ENCODE peak calls at places on chromosomes 5 and 9, in nine cellular contexts. One of them, this sample, is unnamed.

GRCh38 chr9:131733601-131734061 is 6.2 kb downstream of the RAPGEF1 start:
- DNase-seq in cardiac muscle cell: no peak
- DNase-seq in fibroblast of lung: peak; percentile 94
- DNase-seq in transverse colon: peak; percentile 58
- DNase-seq in H9: peak; percentile 48
- DNase-seq in A549: peak; percentile 86
- DNase-seq in tibial artery: peak; percentile 72
- DNase-seq in mammary epithelial cell: peak; percentile 98
- DNase-seq in CD8-positive, alpha-beta memory T cell: peak; percentile 39
- DNase-seq in this sample: no peak

GRCh38 chr5:52708463-52708862 is 79.3 kb upstream of the ITGA1 start:
- DNase-seq in cardiac muscle cell: no peak
- DNase-seq in fibroblast of lung: no peak
- DNase-seq in transverse colon: no peak
- DNase-seq in H9: no peak
- DNase-seq in A549: no peak
- DNase-seq in tibial artery: no peak
- DNase-seq in mammary epithelial cell: no peak
- DNase-seq in CD8-positive, alpha-beta memory T cell: no peak
- DNase-seq in this sample: no peak

GRCh38 chr9:137465000-137465769 is 6.1 kb upstream of the NSMF start:
- DNase-seq in cardiac muscle cell: no peak
- DNase-seq in fibroblast of lung: no peak
- DNase-seq in transverse colon: no peak
- DNase-seq in H9: no peak
- DNase-seq in A549: no peak
- DNase-seq in tibial artery: peak; percentile 62
- DNase-seq in mammary epithelial cell: no peak
- DNase-seq in CD8-positive, alpha-beta memory T cell: no peak
- DNase-seq in this sample: no peak

GRCh38 chr5:142686968-142687367 is 1.1 kb upstream of the FGF1 start:
- DNase-seq in cardiac muscle cell: no peak
- DNase-seq in fibroblast of lung: no peak
- DNase-seq in transverse colon: no peak
- DNase-seq in H9: no peak
- DNase-seq in A549: no peak
- DNase-seq in tibial artery: no peak
- DNase-seq in mammary epithelial cell: peak; percentile 47
- DNase-seq in CD8-positive, alpha-beta memory T cell: no peak
- DNase-seq in this sample: no peak

GRCh38 chr9:113989781-113990569 is 88.1 kb downstream of the AMBP start:
- DNase-seq in cardiac muscle cell: no peak
- DNase-seq in fibroblast of lung: no peak
- DNase-seq in transverse colon: no peak
- DNase-seq in H9: no peak
- DNase-seq in A549: no peak
- DNase-seq in tibial artery: no peak
- DNase-seq in mammary epithelial cell: no peak
- DNase-seq in CD8-positive, alpha-beta memory T cell: no peak
- DNase-seq in this sample: no peak

GRCh38 chr5:38835887-38836286 is 9.9 kb upstream of the OSMR start:
- DNase-seq in cardiac muscle cell: no peak
- DNase-seq in fibroblast of lung: peak; percentile 34
- DNase-seq in transverse colon: no peak
- DNase-seq in H9: no peak
- DNase-seq in A549: no peak
- DNase-seq in tibial artery: no peak
- DNase-seq in mammary epithelial cell: no peak
- DNase-seq in CD8-positive, alpha-beta memory T cell: no peak
- DNase-seq in this sample: no peak

GRCh38 chr9:120758544-120758943 is 34.7 kb downstream of the FBXW2 start:
- DNase-seq in cardiac muscle cell: no peak
- DNase-seq in fibroblast of lung: no peak
- DNase-seq in transverse colon: no peak
- DNase-seq in H9: no peak
- DNase-seq in A549: no peak
- DNase-seq in tibial artery: no peak
- DNase-seq in mammary epithelial cell: no peak
- DNase-seq in CD8-positive, alpha-beta memory T cell: no peak
- DNase-seq in this sample: no peak

GRCh38 chr9:86099695-86100364 is 472 bp upstream of the GOLM1 start:
- DNase-seq in cardiac muscle cell: peak; percentile 49
- DNase-seq in fibroblast of lung: peak; percentile 57
- DNase-seq in transverse colon: peak; percentile 75
- DNase-seq in H9: peak; percentile 49
- DNase-seq in A549: peak; percentile 77
- DNase-seq in tibial artery: no peak
- DNase-seq in mammary epithelial cell: peak; percentile 14
- DNase-seq in CD8-positive, alpha-beta memory T cell: no peak
- DNase-seq in this sample: no peak

GRCh38 chr5:90506221-90506620 is 23.2 kb downstream of the LYSMD3 start:
- DNase-seq in cardiac muscle cell: no peak
- DNase-seq in fibroblast of lung: no peak
- DNase-seq in transverse colon: no peak
- DNase-seq in H9: no peak
- DNase-seq in A549: no peak
- DNase-seq in tibial artery: no peak
- DNase-seq in mammary epithelial cell: no peak
- DNase-seq in CD8-positive, alpha-beta memory T cell: no peak
- DNase-seq in this sample: no peak

GRCh38 chr5:170579623-170580022 is 75.8 kb downstream of the KCNIP1 start:
- DNase-seq in cardiac muscle cell: no peak
- DNase-seq in fibroblast of lung: no peak
- DNase-seq in transverse colon: no peak
- DNase-seq in H9: no peak
- DNase-seq in A549: no peak
- DNase-seq in tibial artery: no peak
- DNase-seq in mammary epithelial cell: no peak
- DNase-seq in CD8-positive, alpha-beta memory T cell: no peak
- DNase-seq in this sample: peak; percentile 32

GRCh38 chr9:132167192-132167591 is 5.3 kb downstream of the NTNG2 start:
- DNase-seq in cardiac muscle cell: no peak
- DNase-seq in fibroblast of lung: no peak
- DNase-seq in transverse colon: no peak
- DNase-seq in H9: no peak
- DNase-seq in A549: no peak
- DNase-seq in tibial artery: no peak
- DNase-seq in mammary epithelial cell: no peak
- DNase-seq in CD8-positive, alpha-beta memory T cell: no peak
- DNase-seq in this sample: no peak

GRCh38 chr9:104091708-104092107 is 2.4 kb upstream of the SMC2 start:
- DNase-seq in cardiac muscle cell: peak; percentile 47
- DNase-seq in fibroblast of lung: peak; percentile 89
- DNase-seq in transverse colon: peak; percentile 51
- DNase-seq in H9: no peak
- DNase-seq in A549: no peak
- DNase-seq in tibial artery: peak; percentile 72
- DNase-seq in mammary epithelial cell: peak; percentile 24
- DNase-seq in CD8-positive, alpha-beta memory T cell: no peak
- DNase-seq in this sample: no peak

GRCh38 chr9:17810728-17811634 is 232.1 kb downstream of the SH3GL2 start:
- DNase-seq in cardiac muscle cell: peak; percentile 87
- DNase-seq in fibroblast of lung: peak; percentile 79
- DNase-seq in transverse colon: peak; percentile 60
- DNase-seq in H9: no peak
- DNase-seq in A549: peak; percentile 17
- DNase-seq in tibial artery: no peak
- DNase-seq in mammary epithelial cell: peak; percentile 28
- DNase-seq in CD8-positive, alpha-beta memory T cell: no peak
- DNase-seq in this sample: peak; percentile 36

GRCh38 chr5:65482280-65482726 is 583 bp upstream of the ADAMTS6 start:
- DNase-seq in cardiac muscle cell: peak; percentile 25
- DNase-seq in fibroblast of lung: peak; percentile 74
- DNase-seq in transverse colon: no peak
- DNase-seq in H9: no peak
- DNase-seq in A549: no peak
- DNase-seq in tibial artery: no peak
- DNase-seq in mammary epithelial cell: peak; percentile 45
- DNase-seq in CD8-positive, alpha-beta memory T cell: no peak
- DNase-seq in this sample: no peak

GRCh38 chr9:3525088-3525835 is 539 bp downstream of the RFX3 start:
- DNase-seq in cardiac muscle cell: peak; percentile 63
- DNase-seq in fibroblast of lung: no peak
- DNase-seq in transverse colon: no peak
- DNase-seq in H9: no peak
- DNase-seq in A549: no peak
- DNase-seq in tibial artery: no peak
- DNase-seq in mammary epithelial cell: peak; percentile 6
- DNase-seq in CD8-positive, alpha-beta memory T cell: no peak
- DNase-seq in this sample: no peak

GRCh38 chr5:140822281-140822629 is 842 bp downstream of the PCDHA5 start:
- DNase-seq in cardiac muscle cell: no peak
- DNase-seq in fibroblast of lung: no peak
- DNase-seq in transverse colon: no peak
- DNase-seq in H9: no peak
- DNase-seq in A549: no peak
- DNase-seq in tibial artery: no peak
- DNase-seq in mammary epithelial cell: no peak
- DNase-seq in CD8-positive, alpha-beta memory T cell: no peak
- DNase-seq in this sample: no peak

GRCh38 chr9:114341991-114342390 is 12.3 kb downstream of the ORM2 start:
- DNase-seq in cardiac muscle cell: no peak
- DNase-seq in fibroblast of lung: no peak
- DNase-seq in transverse colon: no peak
- DNase-seq in H9: no peak
- DNase-seq in A549: no peak
- DNase-seq in tibial artery: no peak
- DNase-seq in mammary epithelial cell: no peak
- DNase-seq in CD8-positive, alpha-beta memory T cell: no peak
- DNase-seq in this sample: no peak

DNA sequence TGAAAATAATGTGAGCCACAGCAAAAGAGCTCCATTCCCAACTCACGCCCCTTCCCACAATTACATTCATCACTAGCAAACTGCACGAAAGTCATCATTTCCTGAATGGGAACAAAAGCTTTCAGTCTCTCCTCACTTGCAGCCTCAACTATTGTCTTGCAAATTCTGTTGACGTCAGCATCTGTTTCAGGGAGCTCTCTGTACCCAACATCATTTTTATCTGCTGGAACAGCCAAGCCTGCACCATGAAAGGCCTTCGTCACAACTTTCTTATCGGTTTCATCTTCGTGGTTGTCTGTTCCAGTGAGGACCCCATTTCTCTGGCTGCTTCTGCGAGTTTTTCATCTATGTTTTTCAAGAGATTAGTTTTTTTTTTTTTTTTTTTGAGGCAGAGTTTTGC is 14.3 kb upstream of the RNF130 start:
- DNase-seq in cardiac muscle cell: no peak
- DNase-seq in fibroblast of lung: no peak
- DNase-seq in transverse colon: no peak
- DNase-seq in H9: peak; percentile 74
- DNase-seq in A549: no peak
- DNase-seq in tibial artery: no peak
- DNase-seq in mammary epithelial cell: no peak
- DNase-seq in CD8-positive, alpha-beta memory T cell: no peak
- DNase-seq in this sample: peak; percentile 57
- H3K4me1 ChIP-seq in cardiac muscle cell: peaks cover 6% of the 10 kb centered on the region
- H3K4me1 ChIP-seq in fibroblast of lung: no peaks in the 10 kb centered on the region
- H3K4me1 ChIP-seq in transverse colon: peaks cover 9% of the 10 kb centered on the region
- H3K4me1 ChIP-seq in H9: peaks cover 17% of the 10 kb centered on the region
- H3K4me1 ChIP-seq in A549: peaks cover under 1% of the 10 kb centered on the region
- H3K4me1 ChIP-seq in tibial artery: peaks cover 3% of the 10 kb centered on the region
- H3K4me1 ChIP-seq in mammary epithelial cell: no peaks in the 10 kb centered on the region
- H3K4me1 ChIP-seq in CD8-positive, alpha-beta memory T cell: peaks cover under 1% of the 10 kb centered on the region
- H3K4me1 ChIP-seq in this sample: peaks cover 8% of the 10 kb centered on the region

DNA sequence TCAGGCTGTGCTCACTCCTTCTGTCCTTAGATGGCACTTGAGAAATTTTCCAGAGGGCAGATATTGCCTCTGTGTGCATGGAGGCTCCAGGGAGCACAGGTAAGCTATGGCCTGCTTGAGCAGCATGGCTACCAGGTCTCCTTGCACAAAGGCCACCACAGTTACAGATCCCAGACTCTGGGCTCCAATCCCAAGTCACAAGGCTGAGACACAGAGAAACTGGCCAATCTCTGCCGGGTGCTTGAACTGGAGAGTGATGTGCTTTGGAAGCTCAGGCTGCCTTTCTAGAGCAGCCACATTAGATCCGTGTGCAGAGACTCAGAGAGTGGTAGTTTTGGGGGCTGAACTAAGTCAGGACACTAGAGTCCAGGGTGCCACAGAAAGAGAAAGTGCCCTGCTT is 145.7 kb downstream of the SEMA6A start:
- DNase-seq in cardiac muscle cell: no peak
- DNase-seq in fibroblast of lung: no peak
- DNase-seq in transverse colon: no peak
- DNase-seq in H9: no peak
- DNase-seq in A549: no peak
- DNase-seq in tibial artery: no peak
- DNase-seq in mammary epithelial cell: no peak
- DNase-seq in CD8-positive, alpha-beta memory T cell: no peak
- DNase-seq in this sample: no peak
- H3K4me1 ChIP-seq in cardiac muscle cell: no peaks in the 10 kb centered on the region
- H3K4me1 ChIP-seq in fibroblast of lung: no peaks in the 10 kb centered on the region
- H3K4me1 ChIP-seq in transverse colon: no peaks in the 10 kb centered on the region
- H3K4me1 ChIP-seq in H9: peaks cover 2% of the 10 kb centered on the region
- H3K4me1 ChIP-seq in A549: no peaks in the 10 kb centered on the region
- H3K4me1 ChIP-seq in tibial artery: no peaks in the 10 kb centered on the region
- H3K4me1 ChIP-seq in mammary epithelial cell: peaks cover 3% of the 10 kb centered on the region
- H3K4me1 ChIP-seq in CD8-positive, alpha-beta memory T cell: no peaks in the 10 kb centered on the region
- H3K4me1 ChIP-seq in this sample: no peaks in the 10 kb centered on the region

DNA sequence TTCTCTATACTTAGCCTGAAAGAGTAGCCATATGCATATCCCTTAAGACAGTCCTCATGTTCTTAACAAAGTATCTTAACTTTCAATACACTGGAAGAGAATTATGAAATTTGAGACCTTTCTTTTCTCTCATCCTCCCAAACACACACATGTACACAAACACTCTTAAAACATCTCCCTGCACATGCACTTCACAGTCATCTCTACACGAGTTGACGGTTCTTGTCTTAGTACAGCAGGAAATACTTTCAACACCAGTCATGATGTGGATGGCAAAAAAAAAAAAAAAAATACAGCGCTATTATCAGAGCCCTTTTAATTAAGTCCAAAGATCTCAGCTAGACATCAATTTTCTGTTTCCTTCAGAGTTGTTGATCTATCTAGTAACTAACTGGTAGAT is 43.6 kb upstream of the PCSK1 start:
- DNase-seq in cardiac muscle cell: no peak
- DNase-seq in fibroblast of lung: peak; percentile 46
- DNase-seq in transverse colon: no peak
- DNase-seq in H9: no peak
- DNase-seq in A549: no peak
- DNase-seq in tibial artery: no peak
- DNase-seq in mammary epithelial cell: no peak
- DNase-seq in CD8-positive, alpha-beta memory T cell: no peak
- DNase-seq in this sample: no peak
- H3K4me1 ChIP-seq in cardiac muscle cell: no peaks in the 10 kb centered on the region
- H3K4me1 ChIP-seq in fibroblast of lung: no peaks in the 10 kb centered on the region
- H3K4me1 ChIP-seq in transverse colon: no peaks in the 10 kb centered on the region
- H3K4me1 ChIP-seq in H9: no peaks in the 10 kb centered on the region
- H3K4me1 ChIP-seq in A549: no peaks in the 10 kb centered on the region
- H3K4me1 ChIP-seq in tibial artery: no peaks in the 10 kb centered on the region
- H3K4me1 ChIP-seq in mammary epithelial cell: no peaks in the 10 kb centered on the region
- H3K4me1 ChIP-seq in CD8-positive, alpha-beta memory T cell: no peaks in the 10 kb centered on the region
- H3K4me1 ChIP-seq in this sample: no peaks in the 10 kb centered on the region

DNA sequence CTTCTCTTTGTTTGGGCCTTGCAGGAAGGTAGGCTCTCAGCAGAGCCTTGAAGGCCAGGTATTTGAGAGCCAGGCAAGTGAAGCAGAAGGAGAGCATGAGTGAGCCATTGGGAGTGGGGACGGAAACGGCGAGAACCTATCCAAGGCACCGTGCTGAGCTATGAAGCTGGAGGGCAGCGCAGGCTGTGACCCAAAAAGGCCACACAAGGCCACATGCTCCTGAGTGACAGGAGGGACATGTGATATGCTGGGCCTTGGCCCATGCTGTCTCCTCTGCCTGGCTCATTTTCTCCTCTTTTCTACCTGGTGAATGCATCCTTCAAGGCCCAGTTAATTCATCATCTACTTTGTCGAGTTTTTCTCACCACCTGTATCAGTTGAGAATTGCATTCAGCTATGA is 136.3 kb downstream of the PALM2AKAP2 start:
- DNase-seq in cardiac muscle cell: no peak
- DNase-seq in fibroblast of lung: no peak
- DNase-seq in transverse colon: no peak
- DNase-seq in H9: no peak
- DNase-seq in A549: no peak
- DNase-seq in tibial artery: no peak
- DNase-seq in mammary epithelial cell: no peak
- DNase-seq in CD8-positive, alpha-beta memory T cell: no peak
- DNase-seq in this sample: no peak
- H3K4me1 ChIP-seq in cardiac muscle cell: peaks cover 21% of the 10 kb centered on the region
- H3K4me1 ChIP-seq in fibroblast of lung: peaks cover 15% of the 10 kb centered on the region
- H3K4me1 ChIP-seq in transverse colon: peaks cover 32% of the 10 kb centered on the region
- H3K4me1 ChIP-seq in H9: peaks cover 5% of the 10 kb centered on the region
- H3K4me1 ChIP-seq in A549: peaks cover 15% of the 10 kb centered on the region
- H3K4me1 ChIP-seq in tibial artery: peaks cover 21% of the 10 kb centered on the region
- H3K4me1 ChIP-seq in mammary epithelial cell: peaks cover 8% of the 10 kb centered on the region
- H3K4me1 ChIP-seq in CD8-positive, alpha-beta memory T cell: peaks cover 11% of the 10 kb centered on the region
- H3K4me1 ChIP-seq in this sample: no peaks in the 10 kb centered on the region

This sample was measured in NT2/D1.